ENCODE peak calls at places on chromosomes 5 and 9, in four cellular contexts. One of them, this sample, is unnamed.

GRCh38 chr5:154038241-154038603 is 488 bp downstream of the FAM114A2 start:
- DNase-seq in NB4: peak
- DNase-seq in NCI-H460: no peak
- DNase-seq in T-helper 2 cell: peak
- DNase-seq in this sample: peak

GRCh38 chr5:171667341-171668096 is 118.1 kb upstream of the SMIM23 start:
- DNase-seq in NCI-H460: no peak
- DNase-seq in T-helper 2 cell: no peak
- DNase-seq in NB4: no peak
- DNase-seq in this sample: no peak

GRCh38 chr5:30908356-30908755 is 285.1 kb upstream of the CDH6 start:
- DNase-seq in NB4: no peak
- DNase-seq in NCI-H460: no peak
- DNase-seq in T-helper 2 cell: no peak
- DNase-seq in this sample: no peak

GRCh38 chr5:1052076-1052475 is 43.5 kb downstream of the NKD2 start:
- DNase-seq in NCI-H460: no peak
- DNase-seq in NB4: no peak
- DNase-seq in T-helper 2 cell: no peak
- DNase-seq in this sample: no peak

GRCh38 chr9:112288029-112288428 is 45.4 kb downstream of the PTBP3 start:
- DNase-seq in NB4: no peak
- DNase-seq in T-helper 2 cell: no peak
- DNase-seq in NCI-H460: no peak
- DNase-seq in this sample: no peak

GRCh38 chr5:10329808-10330481 is 22.2 kb upstream of the CMBL start:
- DNase-seq in NCI-H460: no peak
- DNase-seq in T-helper 2 cell: no peak
- DNase-seq in NB4: no peak
- DNase-seq in this sample: no peak

GRCh38 chr5:62584395-62584794 is 5.8 kb downstream of the LRRC70 start:
- DNase-seq in T-helper 2 cell: no peak
- DNase-seq in NB4: no peak
- DNase-seq in NCI-H460: no peak
- DNase-seq in this sample: no peak

GRCh38 chr5:177546262-177546741 is 8.1 kb downstream of the FAM193B start:
- DNase-seq in NCI-H460: peak
- DNase-seq in NB4: peak
- DNase-seq in T-helper 2 cell: no peak
- DNase-seq in this sample: no peak

GRCh38 chr5:158590936-158591863 is 508.5 kb downstream of the EBF1 start:
- DNase-seq in T-helper 2 cell: no peak
- DNase-seq in NB4: no peak
- DNase-seq in NCI-H460: no peak
- DNase-seq in this sample: no peak

GRCh38 chr5:63960646-63961045 is 1.6 kb downstream of the HTR1A start:
- DNase-seq in NB4: no peak
- DNase-seq in NCI-H460: no peak
- DNase-seq in T-helper 2 cell: no peak
- DNase-seq in this sample: no peak

GRCh38 chr5:142597546-142598337 is 88.1 kb downstream of the FGF1 start:
- DNase-seq in NCI-H460: peak
- DNase-seq in T-helper 2 cell: peak
- DNase-seq in NB4: peak
- DNase-seq in this sample: peak

GRCh38 chr5:140926903-140927573 is 939 bp downstream of the PCDHAC1 start:
- DNase-seq in NB4: no peak
- DNase-seq in T-helper 2 cell: no peak
- DNase-seq in NCI-H460: peak
- DNase-seq in this sample: no peak

GRCh38 chr9:126450537-126451205 is 124.0 kb downstream of the MVB12B start:
- DNase-seq in T-helper 2 cell: no peak
- DNase-seq in NB4: no peak
- DNase-seq in NCI-H460: no peak
- DNase-seq in this sample: no peak

GRCh38 chr5:144162686-144163085 is 7.8 kb downstream of the YIPF5 start:
- DNase-seq in NCI-H460: no peak
- DNase-seq in T-helper 2 cell: no peak
- DNase-seq in NB4: no peak
- DNase-seq in this sample: no peak

GRCh38 chr5:1479581-1480188 is 34.4 kb upstream of the SLC6A3 start:
- DNase-seq in T-helper 2 cell: no peak
- DNase-seq in NCI-H460: peak
- DNase-seq in NB4: peak
- DNase-seq in this sample: no peak

GRCh38 chr5:31761877-31762276 is 122.9 kb downstream of the PDZD2 start:
- DNase-seq in NCI-H460: no peak
- DNase-seq in NB4: no peak
- DNase-seq in T-helper 2 cell: no peak
- DNase-seq in this sample: no peak

GRCh38 chr5:943201-943873 is 50.7 kb downstream of the TRIP13 start:
- DNase-seq in NB4: no peak
- DNase-seq in NCI-H460: no peak
- DNase-seq in T-helper 2 cell: no peak
- DNase-seq in this sample: no peak

GRCh38 chr5:167579701-167580045 is 711.8 kb upstream of the WWC1 start:
- DNase-seq in T-helper 2 cell: no peak
- DNase-seq in NB4: no peak
- DNase-seq in NCI-H460: no peak
- DNase-seq in this sample: no peak

GRCh38 chr5:131262953-131263541 is 806 bp upstream of the CDC42SE2 start:
- DNase-seq in T-helper 2 cell: no peak
- DNase-seq in NCI-H460: no peak
- DNase-seq in NB4: peak
- DNase-seq in this sample: no peak

GRCh38 chr5:160477266-160477970 is 55.8 kb downstream of the PTTG1 start:
- DNase-seq in NB4: no peak
- DNase-seq in NCI-H460: no peak
- DNase-seq in T-helper 2 cell: no peak
- DNase-seq in this sample: no peak

GRCh38 chr5:159695741-159696294 is 220.5 kb upstream of the ADRA1B start:
- DNase-seq in NCI-H460: no peak
- DNase-seq in NB4: no peak
- DNase-seq in T-helper 2 cell: no peak
- DNase-seq in this sample: no peak

GRCh38 chr9:96376926-96377874 is 6.3 kb downstream of the SLC35D2 start:
- DNase-seq in NB4: no peak
- DNase-seq in NCI-H460: no peak
- DNase-seq in T-helper 2 cell: no peak
- DNase-seq in this sample: no peak

GRCh38 chr5:163190762-163191161 is 246.6 kb upstream of the CCNG1 start:
- DNase-seq in T-helper 2 cell: no peak
- DNase-seq in NB4: no peak
- DNase-seq in NCI-H460: no peak
- DNase-seq in this sample: no peak

GRCh38 chr9:113505963-113506624 is 42.6 kb downstream of the RGS3 start:
- DNase-seq in NCI-H460: no peak
- DNase-seq in NB4: no peak
- DNase-seq in T-helper 2 cell: no peak
- DNase-seq in this sample: no peak

GRCh38 chr9:136056546-136057235 is 38.4 kb downstream of the NACC2 start:
- DNase-seq in T-helper 2 cell: no peak
- DNase-seq in NCI-H460: no peak
- DNase-seq in NB4: no peak
- DNase-seq in this sample: no peak

GRCh38 chr9:137705443-137705863 is 86.6 kb downstream of the EHMT1 start:
- DNase-seq in T-helper 2 cell: no peak
- DNase-seq in NB4: no peak
- DNase-seq in NCI-H460: no peak
- DNase-seq in this sample: peak

GRCh38 chr9:72465602-72466001 is 55.8 kb upstream of the TMC1 start:
- DNase-seq in NCI-H460: no peak
- DNase-seq in T-helper 2 cell: no peak
- DNase-seq in NB4: no peak
- DNase-seq in this sample: no peak

GRCh38 chr5:7682379-7682778 is 168.6 kb downstream of the CFAP90 start:
- DNase-seq in NCI-H460: no peak
- DNase-seq in T-helper 2 cell: no peak
- DNase-seq in NB4: no peak
- DNase-seq in this sample: no peak

GRCh38 chr9:71916834-71917534 is 5.5 kb downstream of the C9orf85 start:
- DNase-seq in NB4: no peak
- DNase-seq in NCI-H460: no peak
- DNase-seq in T-helper 2 cell: no peak
- DNase-seq in this sample: no peak

GRCh38 chr9:136051568-136052432 is 43.3 kb downstream of the NACC2 start:
- DNase-seq in T-helper 2 cell: no peak
- DNase-seq in NB4: peak
- DNase-seq in NCI-H460: peak
- DNase-seq in this sample: no peak

GRCh38 chr9:92133949-92134604 is 18.9 kb upstream of the SPTLC1 start:
- DNase-seq in NB4: peak
- DNase-seq in T-helper 2 cell: peak
- DNase-seq in NCI-H460: peak
- DNase-seq in this sample: peak

GRCh38 chr9:107994638-107995037 is 505.1 kb upstream of the KLF4 start:
- DNase-seq in T-helper 2 cell: no peak
- DNase-seq in NB4: peak
- DNase-seq in NCI-H460: no peak
- DNase-seq in this sample: no peak

GRCh38 chr5:134005415-134006118 is 792 bp upstream of the VDAC1 start:
- DNase-seq in NCI-H460: no peak
- DNase-seq in NB4: peak
- DNase-seq in T-helper 2 cell: no peak
- DNase-seq in this sample: no peak